ENCODE peak calls at places on chromosomes 11 and 22, in ten cellular contexts. W, U, M, Y, N, G, Q, J, F and O are unnamed samples.

GRCh38 chr11:129885381-129885780 is 10.0 kb downstream of the NFRKB start:
- DNase-seq in W (no peak), U (no peak), M (no peak), Y (no peak), N (no peak), G (no peak), Q (no peak), J (no peak), F (no peak), O (no peak)

GRCh38 chr11:123903932-123904331 is 2.0 kb downstream of the OR8D4 start:
- DNase-seq in W (no peak), U (no peak), M (no peak), Y (no peak), N (peak), G (no peak), Q (no peak), J (no peak), F (no peak), O (no peak)

GRCh38 chr11:112785717-112786116 is 175.5 kb upstream of the NCAM1 start:
- DNase-seq in W (no peak), U (peak), M (no peak), Y (no peak), N (no peak), G (no peak), Q (no peak), J (no peak), F (no peak), O (no peak)

GRCh38 chr11:1542267-1542666 is 29.8 kb downstream of the DUSP8 start:
- DNase-seq in W (no peak), U (no peak), M (no peak), Y (no peak), N (no peak), G (no peak), Q (no peak), J (no peak), F (peak), O (peak)

GRCh38 chr11:69654660-69655478 is 13.9 kb downstream of the CCND1 start:
- DNase-seq in W (no peak), U (no peak), M (peak), Y (no peak), N (no peak), G (no peak), Q (peak), J (no peak), F (peak), O (no peak)

GRCh38 chr11:98003606-98004371 is 1017.0 kb upstream of the CNTN5 start:
- DNase-seq in W (no peak), U (no peak), M (no peak), Y (no peak), N (no peak), G (no peak), Q (no peak), J (no peak), F (no peak), O (no peak)

GRCh38 chr22:40084246-40084645 is 89.5 kb downstream of the FAM83F start:
- DNase-seq in W (no peak), U (no peak), M (no peak), Y (no peak), N (no peak), G (no peak), Q (no peak), J (no peak), F (no peak), O (no peak)

GRCh38 chr11:45468265-45468856 is 182.2 kb upstream of the SYT13 start:
- DNase-seq in W (no peak), U (peak), M (no peak), Y (no peak), N (no peak), G (no peak), Q (no peak), J (peak), F (no peak), O (no peak)

GRCh38 chr11:47617417-47617809 is 23.2 kb upstream of the C1QTNF4 start:
- DNase-seq in W (no peak), U (peak), M (no peak), Y (no peak), N (no peak), G (no peak), Q (no peak), J (no peak), F (no peak), O (no peak)

GRCh38 chr11:76152086-76152658 is 54.1 kb downstream of the WNT11 start:
- DNase-seq in W (no peak), U (peak), M (peak), Y (peak), N (peak), G (peak), Q (peak), J (peak), F (no peak), O (peak)

GRCh38 chr22:44999687-45000086 is 10.1 kb downstream of the PHF21B start:
- DNase-seq in W (no peak), U (no peak), M (no peak), Y (no peak), N (no peak), G (no peak), Q (no peak), J (no peak), F (no peak), O (no peak)

GRCh38 chr11:131809203-131809948 is 439.0 kb downstream of the NTM start:
- DNase-seq in W (no peak), U (no peak), M (no peak), Y (no peak), N (no peak), G (no peak), Q (no peak), J (no peak), F (no peak), O (no peak)

GRCh38 chr11:68215524-68216170 is 2.6 kb upstream of the KMT5B start:
- DNase-seq in W (no peak), U (no peak), M (no peak), Y (no peak), N (no peak), G (no peak), Q (no peak), J (no peak), F (no peak), O (no peak)